ENCODE peak calls at places on chromosomes 5 and 9, in four cellular contexts. One of them, this sample, is unnamed.
A peak's percentile ranks its signal among the peaks of the same experiment; 100 is the strongest.

GRCh38 chr5:149338364-149338763 is 6.9 kb upstream of the GRPEL2 start:
- DNase-seq in A549: no peak
- DNase-seq in breast epithelium: no peak
- DNase-seq in fibroblast of lung: no peak
- DNase-seq in this sample: no peak

GRCh38 chr9:133509179-133510083 is 15.3 kb downstream of the MYMK start:
- DNase-seq in A549: no peak
- DNase-seq in breast epithelium: no peak
- DNase-seq in fibroblast of lung: no peak
- DNase-seq in this sample: peak; percentile 47

GRCh38 chr9:14170973-14171596 is 142.9 kb downstream of the NFIB start:
- DNase-seq in A549: peak; percentile 56
- DNase-seq in breast epithelium: no peak
- DNase-seq in fibroblast of lung: peak; percentile 76
- DNase-seq in this sample: no peak

GRCh38 chr5:113451797-113452196 is 17.0 kb upstream of the TSSK1B start:
- DNase-seq in A549: no peak
- DNase-seq in breast epithelium: no peak
- DNase-seq in fibroblast of lung: no peak
- DNase-seq in this sample: no peak

GRCh38 chr5:11619339-11620028 is 284.8 kb downstream of the CTNND2 start:
- DNase-seq in A549: peak; percentile 33
- DNase-seq in breast epithelium: no peak
- DNase-seq in fibroblast of lung: peak; percentile 48
- DNase-seq in this sample: no peak

GRCh38 chr9:8660383-8660782 is 860.8 kb upstream of the DMAC1 start:
- DNase-seq in A549: no peak
- DNase-seq in breast epithelium: no peak
- DNase-seq in fibroblast of lung: peak; percentile 79
- DNase-seq in this sample: no peak

GRCh38 chr5:66637994-66638393 is 41.8 kb downstream of the MAST4 start:
- DNase-seq in A549: no peak
- DNase-seq in breast epithelium: no peak
- DNase-seq in fibroblast of lung: no peak
- DNase-seq in this sample: no peak

GRCh38 chr5:133316346-133317343 is 264.8 kb downstream of the HSPA4 start:
- DNase-seq in A549: peak; percentile 58
- DNase-seq in breast epithelium: no peak
- DNase-seq in fibroblast of lung: no peak
- DNase-seq in this sample: no peak

GRCh38 chr5:118236108-118236849 is 752.1 kb downstream of the DTWD2 start:
- DNase-seq in A549: no peak
- DNase-seq in breast epithelium: no peak
- DNase-seq in fibroblast of lung: no peak
- DNase-seq in this sample: no peak

GRCh38 chr9:38041564-38042267 is 27.3 kb downstream of the SHB start:
- DNase-seq in A549: no peak
- DNase-seq in breast epithelium: no peak
- DNase-seq in fibroblast of lung: no peak
- DNase-seq in this sample: no peak
- H3K4me1 ChIP-seq in A549: peaks cover 89% of the 10 kb centered on the region
- H3K4me1 ChIP-seq in breast epithelium: peaks cover 20% of the 10 kb centered on the region
- H3K4me1 ChIP-seq in fibroblast of lung: peaks cover 30% of the 10 kb centered on the region
- H3K4me1 ChIP-seq in this sample: no peaks in the 10 kb centered on the region

DNA sequence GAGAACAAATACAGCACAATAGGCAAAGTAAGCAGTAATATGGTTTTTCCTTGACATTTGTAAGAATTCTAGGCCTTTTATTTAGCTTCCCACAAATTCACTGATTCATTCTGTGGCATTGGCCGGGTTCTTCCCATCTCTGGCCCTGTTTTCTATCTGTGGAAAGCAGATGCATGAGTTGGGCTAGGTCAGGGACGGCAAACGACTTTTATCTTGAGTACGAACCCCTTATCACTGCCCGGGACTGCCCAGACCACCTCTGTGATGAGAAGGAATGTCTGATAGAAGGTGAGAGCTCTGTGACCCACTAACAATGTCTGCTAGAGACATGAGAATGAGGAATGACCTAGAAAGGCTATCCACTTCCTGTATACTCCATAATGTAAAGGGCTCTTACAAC is 35.4 kb upstream of the ADAM19 start:
- DNase-seq in A549: no peak
- DNase-seq in breast epithelium: no peak
- DNase-seq in fibroblast of lung: peak; percentile 24
- DNase-seq in this sample: no peak
- H3K27ac ChIP-seq in A549: no peak overlapping the region
- H3K27ac ChIP-seq in breast epithelium: no peak overlapping the region
- H3K27ac ChIP-seq in fibroblast of lung: no peak overlapping the region
- H3K27ac ChIP-seq in this sample: no peak overlapping the region

GRCh38 chr9:16769291-16769690 is 101.2 kb downstream of the BNC2 start:
- DNase-seq in A549: no peak
- DNase-seq in breast epithelium: no peak
- DNase-seq in fibroblast of lung: no peak
- DNase-seq in this sample: no peak

GRCh38 chr9:16773617-16774016 is 96.9 kb downstream of the BNC2 start:
- DNase-seq in A549: no peak
- DNase-seq in breast epithelium: no peak
- DNase-seq in fibroblast of lung: no peak
- DNase-seq in this sample: no peak

GRCh38 chr9:16771352-16771751 is 99.1 kb downstream of the BNC2 start:
- DNase-seq in A549: no peak
- DNase-seq in breast epithelium: no peak
- DNase-seq in fibroblast of lung: peak; percentile 47
- DNase-seq in this sample: no peak

GRCh38 chr9:16773116-16773515 is 97.4 kb downstream of the BNC2 start:
- DNase-seq in A549: no peak
- DNase-seq in breast epithelium: no peak
- DNase-seq in fibroblast of lung: no peak
- DNase-seq in this sample: no peak

DNA sequence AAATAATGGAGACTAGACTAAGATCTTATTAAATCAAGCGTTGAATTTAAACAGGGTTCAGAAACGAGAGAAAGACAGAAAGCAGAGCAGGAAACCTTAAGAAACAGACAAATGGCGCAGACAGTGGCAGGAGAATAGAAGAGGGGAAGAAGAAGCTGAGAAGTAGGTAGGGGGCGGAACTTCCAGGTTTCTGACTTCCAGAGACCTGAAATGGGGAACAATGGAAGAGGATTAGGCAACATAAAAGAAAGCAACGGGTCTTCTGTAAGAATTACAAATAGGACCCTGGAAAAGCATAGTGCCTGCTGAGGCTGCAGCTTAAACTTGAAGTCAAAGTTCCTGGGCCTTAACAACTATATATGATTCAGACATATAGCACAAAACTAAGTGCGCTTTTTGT is 101.7 kb downstream of the BNC2 start:
- DNase-seq in A549: no peak
- DNase-seq in breast epithelium: no peak
- DNase-seq in fibroblast of lung: no peak
- DNase-seq in this sample: no peak
- H3K4me1 ChIP-seq in A549: no peaks in the 10 kb centered on the region
- H3K4me1 ChIP-seq in breast epithelium: no peaks in the 10 kb centered on the region
- H3K4me1 ChIP-seq in fibroblast of lung: no peaks in the 10 kb centered on the region
- H3K4me1 ChIP-seq in this sample: no peaks in the 10 kb centered on the region

GRCh38 chr5:34503379-34504346 is 152.5 kb upstream of the RAI14 start:
- DNase-seq in A549: no peak
- DNase-seq in breast epithelium: peak; percentile 60
- DNase-seq in fibroblast of lung: peak; percentile 70
- DNase-seq in this sample: no peak
- H3K27ac ChIP-seq in A549: no peak overlapping the region
- H3K27ac ChIP-seq in breast epithelium: peak overlapping the region; percentile 80
- H3K27ac ChIP-seq in fibroblast of lung: no peak overlapping the region
- H3K27ac ChIP-seq in this sample: no peak overlapping the region

GRCh38 chr5:172786736-172787462 is 15.9 kb upstream of the DUSP1 start:
- DNase-seq in A549: no peak
- DNase-seq in breast epithelium: no peak
- DNase-seq in fibroblast of lung: no peak
- DNase-seq in this sample: no peak
- H3K4me1 ChIP-seq in A549: peaks cover 52% of the 10 kb centered on the region
- H3K4me1 ChIP-seq in breast epithelium: no peaks in the 10 kb centered on the region
- H3K4me1 ChIP-seq in fibroblast of lung: peaks cover 20% of the 10 kb centered on the region
- H3K4me1 ChIP-seq in this sample: peaks cover 6% of the 10 kb centered on the region

GRCh38 chr9:2469681-2470141 is 151.9 kb upstream of the VLDLR start:
- DNase-seq in A549: peak; percentile 48
- DNase-seq in breast epithelium: no peak
- DNase-seq in fibroblast of lung: peak; percentile 20
- DNase-seq in this sample: no peak
- H3K27ac ChIP-seq in A549: no peak overlapping the region
- H3K27ac ChIP-seq in breast epithelium: no peak overlapping the region
- H3K27ac ChIP-seq in fibroblast of lung: no peak overlapping the region
- H3K27ac ChIP-seq in this sample: no peak overlapping the region

GRCh38 chr5:168591302-168592013 is 12.3 kb upstream of the PANK3 start:
- DNase-seq in A549: no peak
- DNase-seq in breast epithelium: no peak
- DNase-seq in fibroblast of lung: no peak
- DNase-seq in this sample: no peak
- H3K4me1 ChIP-seq in A549: peaks cover 14% of the 10 kb centered on the region
- H3K4me1 ChIP-seq in breast epithelium: no peaks in the 10 kb centered on the region
- H3K4me1 ChIP-seq in fibroblast of lung: no peaks in the 10 kb centered on the region
- H3K4me1 ChIP-seq in this sample: no peaks in the 10 kb centered on the region

GRCh38 chr9:87909310-87910041 is 8.3 kb upstream of the SPATA31C1 start:
- DNase-seq in A549: peak; percentile 87
- DNase-seq in breast epithelium: no peak
- DNase-seq in fibroblast of lung: no peak
- DNase-seq in this sample: no peak
- H3K27ac ChIP-seq in A549: no peak overlapping the region
- H3K27ac ChIP-seq in breast epithelium: no peak overlapping the region
- H3K27ac ChIP-seq in fibroblast of lung: no peak overlapping the region
- H3K27ac ChIP-seq in this sample: no peak overlapping the region

GRCh38 chr9:127567898-127568617 is 44.0 kb upstream of the STXBP1 start:
- DNase-seq in A549: no peak
- DNase-seq in breast epithelium: no peak
- DNase-seq in fibroblast of lung: peak; percentile 19
- DNase-seq in this sample: no peak

GRCh38 chr9:127568618-127568970 is 43.5 kb upstream of the STXBP1 start:
- DNase-seq in A549: no peak
- DNase-seq in breast epithelium: no peak
- DNase-seq in fibroblast of lung: no peak
- DNase-seq in this sample: no peak

GRCh38 chr9:127568971-127569818 is 42.9 kb upstream of the STXBP1 start:
- DNase-seq in A549: peak; percentile 78
- DNase-seq in breast epithelium: peak; percentile 85
- DNase-seq in fibroblast of lung: peak; percentile 75
- DNase-seq in this sample: peak; percentile 70

GRCh38 chr9:127570533-127571111 is 41.5 kb upstream of the STXBP1 start:
- DNase-seq in A549: no peak
- DNase-seq in breast epithelium: no peak
- DNase-seq in fibroblast of lung: peak; percentile 22
- DNase-seq in this sample: no peak

DNA sequence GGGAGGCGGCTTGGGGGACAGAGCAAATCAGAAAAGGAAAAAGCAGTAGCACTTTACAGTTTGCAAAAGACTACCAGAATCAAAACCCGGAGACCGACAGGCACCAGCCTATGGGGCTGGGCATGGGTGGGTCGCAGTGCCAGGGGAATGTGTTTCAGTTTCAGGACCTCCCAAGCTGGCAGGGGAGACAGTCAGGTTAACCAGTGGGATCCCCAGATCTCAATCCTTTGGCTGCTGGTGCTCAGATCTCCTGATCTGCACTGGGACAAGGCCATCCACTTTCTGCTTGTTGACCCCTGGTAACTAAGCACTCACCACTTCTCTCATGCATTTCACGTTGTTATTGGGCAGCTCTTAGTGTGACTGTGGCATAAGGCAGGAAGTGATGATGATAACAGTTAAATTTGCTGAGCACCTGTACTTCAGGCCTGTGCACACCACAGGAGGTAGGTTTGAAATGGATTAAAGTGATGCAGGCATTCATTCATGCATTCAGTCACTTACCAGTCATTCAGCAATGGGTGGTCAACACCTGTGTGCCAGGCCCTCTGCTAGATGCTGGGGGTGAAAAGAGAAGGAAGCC is 42.2 kb upstream of the STXBP1 start:
- DNase-seq in A549: peak; percentile 69
- DNase-seq in breast epithelium: no peak
- DNase-seq in fibroblast of lung: peak; percentile 60
- DNase-seq in this sample: peak; percentile 60
- H3K4me1 ChIP-seq in A549: peaks cover 75% of the 10 kb centered on the region
- H3K4me1 ChIP-seq in breast epithelium: peaks cover 33% of the 10 kb centered on the region
- H3K4me1 ChIP-seq in fibroblast of lung: peaks cover 36% of the 10 kb centered on the region
- H3K4me1 ChIP-seq in this sample: peaks cover 30% of the 10 kb centered on the region

DNA sequence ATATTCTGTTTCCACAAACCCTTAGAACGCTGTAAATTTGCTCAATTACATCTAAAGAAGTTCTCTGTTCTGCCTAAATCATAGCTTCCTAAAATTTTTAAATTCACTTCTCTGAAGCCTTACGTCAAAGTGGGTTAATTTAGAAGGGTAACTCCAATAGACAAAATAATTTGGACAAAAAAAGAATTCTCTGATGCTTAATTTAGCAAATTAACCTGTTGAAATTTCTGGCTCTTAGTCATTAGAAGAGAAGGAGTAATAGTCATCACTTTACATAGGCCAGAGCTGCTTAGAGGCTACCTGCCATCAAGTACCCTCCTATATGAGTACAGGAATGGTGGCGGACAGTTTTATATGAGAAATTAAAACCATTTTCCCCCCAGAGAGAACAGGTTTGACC is 3.8 kb downstream of the ELL2 start:
- DNase-seq in A549: no peak
- DNase-seq in breast epithelium: no peak
- DNase-seq in fibroblast of lung: no peak
- DNase-seq in this sample: no peak
- H3K27ac ChIP-seq in A549: no peak overlapping the region
- H3K27ac ChIP-seq in breast epithelium: no peak overlapping the region
- H3K27ac ChIP-seq in fibroblast of lung: no peak overlapping the region
- H3K27ac ChIP-seq in this sample: no peak overlapping the region

This sample was measured in CD8-positive, alpha-beta T cell.